ENCODE peak calls at places on chromosomes 13 and 19, in nine cellular contexts. Z is colonic mucosa; N is fibroblast of mammary gland; B is A673; T is endothelial cell of umbilical vein; H is AG10803; C is stomach; X is CD8-positive, alpha-beta memory T cell; Q is GM23338. K is an unnamed sample.

GRCh38 chr13:36275190-36276002 is 22.2 kb downstream of the CCDC169 start:
- DNase-seq in Z (peak; percentile 26), N (peak; percentile 83), B (peak; percentile 79), T (peak; percentile 64), H (peak; percentile 75), C (no peak), X (no peak), Q (peak; percentile 85), K (no peak)

GRCh38 chr13:86476656-86477055 is 677.4 kb upstream of the SLITRK6 start:
- DNase-seq in Z (no peak), N (no peak), B (no peak), T (no peak), H (no peak), C (no peak), X (no peak), Q (no peak), K (no peak)

GRCh38 chr13:74210693-74211393 is 76.6 kb upstream of the KLF12 start:
- DNase-seq in Z (no peak), N (peak; percentile 100), B (peak; percentile 53), T (peak; percentile 43), H (peak; percentile 99), C (peak; percentile 68), X (no peak), Q (no peak), K (no peak)

GRCh38 chr19:56508282-56508778 is 675 bp downstream of the ZNF471 start:
- DNase-seq in Z (no peak), N (no peak), B (no peak), T (no peak), H (no peak), C (no peak), X (no peak), Q (no peak), K (no peak)

GRCh38 chr13:94595006-94595942 is 678 bp downstream of the TGDS start:
- DNase-seq in Z (peak; percentile 24), N (peak; percentile 26), B (peak; percentile 11), T (peak; percentile 49), H (peak; percentile 17), C (peak; percentile 34), X (no peak), Q (peak; percentile 33), K (no peak)

GRCh38 chr19:56642711-56643459 is at the start of gene SMIM17:
- DNase-seq in Z (no peak), N (no peak), B (no peak), T (no peak), H (no peak), C (no peak), X (no peak), Q (no peak), K (no peak)

GRCh38 chr13:33487575-33488243 is 202.2 kb upstream of the STARD13 start:
- DNase-seq in Z (peak; percentile 25), N (peak; percentile 74), B (peak; percentile 71), T (peak; percentile 31), H (peak; percentile 59), C (no peak), X (no peak), Q (peak; percentile 38), K (no peak)

GRCh38 chr13:52862358-52863206 is 14.1 kb upstream of the PCDH8 start:
- DNase-seq in Z (peak; percentile 40), N (no peak), B (peak; percentile 34), T (peak; percentile 15), H (no peak), C (peak; percentile 62), X (no peak), Q (peak; percentile 77), K (no peak)

GRCh38 chr13:93522486-93522885 is 295.9 kb downstream of the GPC6 start:
- DNase-seq in Z (no peak), N (peak; percentile 55), B (no peak), T (no peak), H (peak; percentile 45), C (no peak), X (no peak), Q (peak; percentile 22), K (no peak)

GRCh38 chr13:28297341-28297740 is 159.0 kb downstream of the PAN3 start:
- DNase-seq in Z (no peak), N (no peak), B (peak; percentile 44), T (no peak), H (peak; percentile 36), C (no peak), X (no peak), Q (peak; percentile 80), K (no peak)

GRCh38 chr19:30253581-30253996 is 118.6 kb upstream of the ZNF536 start:
- DNase-seq in Z (no peak), N (peak; percentile 5), B (peak; percentile 36), T (no peak), H (peak; percentile 73), C (no peak), X (no peak), Q (no peak), K (peak; percentile 47)

GRCh38 chr19:57559008-57559403 is 657 bp downstream of the ZNF550 start:
- DNase-seq in Z (peak; percentile 23), N (peak; percentile 26), B (no peak), T (peak; percentile 14), H (peak; percentile 10), C (no peak), X (no peak), Q (peak; percentile 55), K (no peak)

GRCh38 chr19:37218592-37218935 is 550 bp downstream of the ZNF383 start:
- DNase-seq in Z (no peak), N (peak; percentile 49), B (no peak), T (no peak), H (peak; percentile 35), C (no peak), X (no peak), Q (no peak), K (no peak)

GRCh38 chr19:45404557-45405434 is at the start of gene PPP1R13L:
- DNase-seq in Z (peak; percentile 92), N (peak; percentile 66), B (peak; percentile 67), T (peak; percentile 90), H (peak; percentile 82), C (peak; percentile 92), X (peak; percentile 20), Q (peak; percentile 97), K (peak; percentile 44)

GRCh38 chr13:110453767-110454166 is 107.8 kb downstream of the RAB20 start:
- DNase-seq in Z (no peak), N (no peak), B (no peak), T (no peak), H (peak; percentile 28), C (no peak), X (no peak), Q (no peak), K (no peak)

GRCh38 chr19:29952127-29952526 is 10.1 kb downstream of the URI1 start:
- DNase-seq in Z (no peak), N (no peak), B (peak; percentile 54), T (peak; percentile 20), H (no peak), C (no peak), X (no peak), Q (no peak), K (no peak)

GRCh38 chr19:18344546-18344945 is 4.1 kb downstream of the PGPEP1 start:
- DNase-seq in Z (no peak), N (no peak), B (no peak), T (no peak), H (no peak), C (no peak), X (no peak), Q (no peak), K (no peak)

DNA sequence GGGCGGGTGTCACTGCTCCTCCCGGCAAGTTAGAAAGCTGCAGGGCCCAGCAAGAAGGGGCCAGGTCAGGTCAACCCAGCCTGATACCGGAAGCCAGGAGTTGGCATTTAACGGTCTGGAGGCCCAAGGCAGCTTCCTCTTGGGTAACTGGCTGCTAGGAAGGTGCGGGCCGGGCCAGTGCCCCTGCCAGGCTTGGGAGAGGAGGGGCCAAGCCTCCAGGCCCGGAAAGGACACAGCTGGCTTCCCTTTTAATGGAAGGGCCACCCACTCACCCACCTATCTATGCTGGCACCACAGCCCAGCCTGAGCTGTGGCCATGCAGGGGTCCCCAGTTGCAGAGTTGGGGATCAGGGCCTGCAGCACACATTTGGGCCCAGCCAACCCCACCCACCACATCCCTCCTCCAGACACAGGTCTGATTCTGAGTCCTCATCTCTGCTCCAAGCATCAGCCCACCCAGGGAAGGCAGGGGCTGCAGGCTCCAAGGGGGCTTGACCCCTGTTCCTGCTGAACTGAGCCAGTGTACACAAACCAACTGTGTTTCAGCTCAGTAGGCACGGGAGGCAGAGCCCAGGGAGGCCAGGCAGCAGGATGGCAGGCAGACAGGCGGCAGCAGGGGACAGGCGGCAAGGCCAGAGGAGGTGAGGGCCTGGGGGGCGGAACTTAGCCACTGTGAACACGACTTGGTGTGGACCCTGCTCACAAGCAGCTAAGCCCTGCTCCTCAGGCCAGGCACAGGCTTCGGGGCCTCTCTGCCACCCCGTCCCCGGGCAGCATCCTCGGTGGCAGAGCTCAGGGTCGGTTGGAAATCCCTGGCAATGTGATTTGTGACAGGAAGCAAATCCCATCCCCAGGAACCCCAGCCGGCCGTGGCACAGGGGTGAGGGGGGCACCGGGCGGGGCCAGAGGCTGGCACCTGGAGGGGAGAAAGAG is 40.8 kb downstream of the ZSWIM4 start:
- DNase-seq in Z (peak; percentile 29), N (no peak), B (peak; percentile 21), T (no peak), H (peak; percentile 47), C (no peak), X (peak; percentile 24), Q (no peak), K (no peak)
- H3K4me3 ChIP-seq in Z (no peak overlapping the region), N (no peak overlapping the region), B (no peak overlapping the region), T (no peak overlapping the region), H (no peak overlapping the region), C (no peak overlapping the region), X (peak overlapping the region; percentile 36), Q (no peak overlapping the region), K (no peak overlapping the region)

DNA sequence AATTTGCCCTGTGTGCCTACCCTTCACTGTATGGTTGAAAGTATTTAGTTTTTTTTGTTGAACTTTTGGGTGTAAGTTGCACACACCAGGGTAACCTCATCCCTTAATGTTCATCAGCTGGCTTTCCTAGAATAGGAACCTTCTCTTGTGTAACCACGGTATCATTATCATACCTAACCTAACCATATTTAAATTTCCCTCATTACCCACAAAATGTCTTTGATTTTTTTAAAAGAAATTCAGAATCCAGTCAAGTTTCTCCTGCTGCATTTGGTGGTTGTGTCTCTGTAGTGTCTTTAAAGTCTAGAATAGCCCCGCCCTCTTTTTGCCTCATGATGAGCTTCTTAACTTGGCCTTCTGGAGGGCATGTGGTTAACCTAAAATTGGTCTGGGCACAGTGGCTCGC is 80.3 kb downstream of the RYR1 start:
- DNase-seq in Z (no peak), N (no peak), B (no peak), T (no peak), H (no peak), C (no peak), X (no peak), Q (no peak), K (no peak)
- H3K4me3 ChIP-seq in Z (no peak overlapping the region), N (no peak overlapping the region), B (no peak overlapping the region), T (no peak overlapping the region), H (no peak overlapping the region), C (no peak overlapping the region), X (no peak overlapping the region), Q (no peak overlapping the region), K (no peak overlapping the region)

GRCh38 chr13:41465215-41465907 is 8.0 kb downstream of the RGCC start:
- DNase-seq in Z (peak; percentile 33), N (peak; percentile 91), B (no peak), T (peak; percentile 96), H (peak; percentile 70), C (peak; percentile 52), X (peak; percentile 73), Q (no peak), K (no peak)
- H3K4me3 ChIP-seq in Z (no peak overlapping the region), N (no peak overlapping the region), B (no peak overlapping the region), T (no peak overlapping the region), H (no peak overlapping the region), C (no peak overlapping the region), X (peak overlapping the region; percentile 79), Q (no peak overlapping the region), K (no peak overlapping the region)

DNA sequence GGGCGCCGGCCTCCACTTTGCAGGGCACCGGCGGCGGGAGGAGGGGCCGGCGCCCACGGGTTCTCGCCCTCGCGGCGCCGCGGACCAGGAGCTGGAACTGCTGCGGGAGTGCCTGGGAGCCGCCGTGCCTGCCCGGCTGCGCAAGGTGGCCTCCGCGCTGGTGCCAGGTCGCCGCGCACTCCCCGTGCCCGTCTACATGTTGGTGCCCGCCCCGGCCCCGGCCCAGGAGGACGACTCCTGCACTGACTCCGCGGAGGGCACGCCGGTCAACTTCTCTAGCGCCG is 11.8 kb downstream of the C19orf25 start:
- DNase-seq in Z (no peak), N (no peak), B (no peak), T (no peak), H (no peak), C (no peak), X (no peak), Q (no peak), K (no peak)
- H3K4me3 ChIP-seq in Z (no peak overlapping the region), N (no peak overlapping the region), B (no peak overlapping the region), T (no peak overlapping the region), H (no peak overlapping the region), C (no peak overlapping the region), X (no peak overlapping the region), Q (peak overlapping the region; percentile 51), K (no peak overlapping the region)

K was measured in retinal pigment epithelial cell.